ENCODE peak calls at places on chromosomes 5 and 9, in seven cellular contexts. L is H1, S is GM12878, K is SK-N-SH, P is HepG2, M is HCT116, G is K562. X is an unnamed sample.
A peak's percentile ranks its signal among the peaks of the same experiment; 100 is the strongest.

GRCh38 chr5:59328801-59329296 is 564.7 kb downstream of the PDE4D start:
- DNase-seq in P (no peak), S (no peak), L (no peak), K (no peak), M (no peak), G (no peak), X (no peak)

GRCh38 chr9:108478431-108478837 is 377.4 kb downstream of the ACTL7B start:
- DNase-seq in K (no peak), M (no peak), L (no peak), S (no peak), P (no peak), G (no peak), X (peak; percentile 29)

GRCh38 chr9:82810902-82811301 is 252.0 kb downstream of the RASEF start:
- DNase-seq in M (peak; percentile 59), K (no peak), P (no peak), S (no peak), G (no peak), L (peak; percentile 84), X (peak; percentile 86)

GRCh38 chr5:78361226-78361993 is 993 bp downstream of the SCAMP1 start:
- DNase-seq in P (peak; percentile 51), K (peak; percentile 48), L (no peak), G (peak; percentile 25), S (no peak), M (no peak), X (peak; percentile 51)

GRCh38 chr9:98161851-98162250 is 30.6 kb downstream of the CORO2A start:
- DNase-seq in M (no peak), S (no peak), L (no peak), P (no peak), G (no peak), K (no peak), X (no peak)

GRCh38 chr5:169980418-169981053 is at the start of gene INSYN2B:
- DNase-seq in P (peak; percentile 39), K (peak; percentile 63), S (no peak), M (peak; percentile 56), G (peak; percentile 65), L (peak; percentile 77), X (peak; percentile 49)

GRCh38 chr5:59746261-59746765 is 147.2 kb downstream of the PDE4D start:
- DNase-seq in L (no peak), P (no peak), S (no peak), K (no peak), G (no peak), M (no peak), X (no peak)

GRCh38 chr5:93831449-93831848 is 90.0 kb upstream of the POU5F2 start:
- DNase-seq in K (no peak), L (no peak), S (no peak), M (no peak), P (no peak), G (no peak), X (no peak)

GRCh38 chr5:17732351-17732923 is 98.2 kb downstream of the TAF11L14 start:
- DNase-seq in P (no peak), S (no peak), L (no peak), K (no peak), G (no peak), M (no peak), X (no peak)

GRCh38 chr9:136093331-136093986 is 1.6 kb downstream of the NACC2 start:
- DNase-seq in S (no peak), P (no peak), L (no peak), G (peak; percentile 67), M (no peak), K (peak; percentile 69), X (no peak)

GRCh38 chr9:19224563-19224962 is 5.9 kb upstream of the DENND4C start:
- DNase-seq in G (no peak), L (no peak), S (no peak), M (no peak), P (no peak), K (no peak), X (no peak)

GRCh38 chr5:55096186-55096585 is 6.3 kb upstream of the GZMA start:
- DNase-seq in K (no peak), G (no peak), M (no peak), P (no peak), S (no peak), L (no peak), X (no peak)

DNA sequence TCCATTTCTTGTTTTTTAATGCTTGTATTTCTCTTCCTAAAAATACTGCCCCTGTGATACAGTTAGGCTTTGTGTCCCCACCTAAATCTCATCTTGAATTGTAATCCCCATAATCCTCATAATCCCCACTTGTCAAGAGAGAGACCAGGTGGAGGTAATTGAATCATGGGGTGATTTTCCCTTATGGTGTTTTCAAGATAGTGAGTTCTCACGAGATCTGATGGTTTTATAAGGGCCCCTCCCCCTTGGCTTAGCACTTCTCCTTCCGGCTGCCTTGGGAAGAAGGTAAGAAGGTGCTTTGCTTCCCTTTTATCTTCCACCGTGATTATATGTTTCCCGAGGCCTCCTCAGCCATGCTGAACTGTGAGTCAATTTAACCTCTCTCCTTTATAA is 227.4 kb downstream of the MAN2A1 start:
- DNase-seq in L (no peak), M (no peak), S (no peak), P (no peak), K (no peak), G (no peak), X (no peak)
- TF ChIP-seq JUND in L (no peak), M (no peak), S (no peak), P (no peak), K (no peak), G (no peak), X (no peak)

GRCh38 chr9:71279188-71279739 is 157.8 kb upstream of the TRPM3 start:
- DNase-seq in G (no peak), S (no peak), L (no peak), K (no peak), M (no peak), P (peak; percentile 68), X (no peak)

GRCh38 chr9:71286146-71286545 is 164.7 kb upstream of the TRPM3 start:
- DNase-seq in L (no peak), M (no peak), K (no peak), P (no peak), G (no peak), S (no peak), X (no peak)

DNA sequence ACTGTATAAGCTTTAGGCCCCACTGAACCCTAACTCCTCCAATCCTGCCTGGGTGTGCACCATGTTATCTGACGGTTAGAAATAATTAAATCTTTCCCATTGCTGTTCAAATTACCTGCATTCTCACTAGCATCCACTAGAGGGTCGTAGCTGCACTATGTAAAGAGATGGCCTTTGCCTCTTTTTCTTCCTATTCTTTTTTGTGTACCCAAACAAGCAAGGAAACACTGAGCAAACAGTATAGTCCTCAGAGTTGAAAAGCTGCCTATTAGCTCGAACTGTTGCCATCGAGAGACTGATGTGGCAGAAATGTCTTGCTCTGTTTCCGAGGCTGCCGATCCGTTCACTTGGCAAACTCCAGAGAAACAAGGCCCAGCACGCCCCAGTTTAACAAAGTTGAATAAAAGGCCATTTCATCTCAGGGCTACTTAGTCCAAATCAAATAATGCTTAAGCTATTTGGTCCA is 163.8 kb upstream of the TRPM3 start:
- DNase-seq in L (no peak), G (peak; percentile 27), P (peak; percentile 62), K (peak; percentile 32), M (peak; percentile 43), S (no peak), X (no peak)
- TF ChIP-seq JUND in L (no peak), G (no peak), P (no peak), K (no peak), M (no peak), S (no peak), X (no peak)

GRCh38 chr5:126647071-126647470 is 46.3 kb downstream of the PHAX start:
- DNase-seq in L (no peak), M (no peak), S (no peak), K (no peak), P (no peak), G (no peak), X (no peak)
- TF ChIP-seq JUND in L (no peak), M (no peak), S (no peak), K (no peak), P (no peak), G (no peak), X (no peak)

GRCh38 chr9:12778389-12778788 is 3.6 kb downstream of the LURAP1L start:
- DNase-seq in S (no peak), K (no peak), M (no peak), P (no peak), G (no peak), L (no peak), X (peak; percentile 62)

GRCh38 chr9:12775373-12775962 is 648 bp downstream of the LURAP1L start:
- DNase-seq in L (no peak), K (peak; percentile 69), G (peak; percentile 3), P (no peak), M (no peak), S (no peak), X (no peak)

GRCh38 chr9:12776775-12777055 is 1.9 kb downstream of the LURAP1L start:
- DNase-seq in M (no peak), L (no peak), P (no peak), K (no peak), S (no peak), G (no peak), X (no peak)

GRCh38 chr9:12775963-12776774 is 1.3 kb downstream of the LURAP1L start:
- DNase-seq in K (peak; percentile 81), M (peak; percentile 57), P (peak; percentile 88), S (no peak), L (peak; percentile 49), G (peak; percentile 14), X (no peak)

DNA sequence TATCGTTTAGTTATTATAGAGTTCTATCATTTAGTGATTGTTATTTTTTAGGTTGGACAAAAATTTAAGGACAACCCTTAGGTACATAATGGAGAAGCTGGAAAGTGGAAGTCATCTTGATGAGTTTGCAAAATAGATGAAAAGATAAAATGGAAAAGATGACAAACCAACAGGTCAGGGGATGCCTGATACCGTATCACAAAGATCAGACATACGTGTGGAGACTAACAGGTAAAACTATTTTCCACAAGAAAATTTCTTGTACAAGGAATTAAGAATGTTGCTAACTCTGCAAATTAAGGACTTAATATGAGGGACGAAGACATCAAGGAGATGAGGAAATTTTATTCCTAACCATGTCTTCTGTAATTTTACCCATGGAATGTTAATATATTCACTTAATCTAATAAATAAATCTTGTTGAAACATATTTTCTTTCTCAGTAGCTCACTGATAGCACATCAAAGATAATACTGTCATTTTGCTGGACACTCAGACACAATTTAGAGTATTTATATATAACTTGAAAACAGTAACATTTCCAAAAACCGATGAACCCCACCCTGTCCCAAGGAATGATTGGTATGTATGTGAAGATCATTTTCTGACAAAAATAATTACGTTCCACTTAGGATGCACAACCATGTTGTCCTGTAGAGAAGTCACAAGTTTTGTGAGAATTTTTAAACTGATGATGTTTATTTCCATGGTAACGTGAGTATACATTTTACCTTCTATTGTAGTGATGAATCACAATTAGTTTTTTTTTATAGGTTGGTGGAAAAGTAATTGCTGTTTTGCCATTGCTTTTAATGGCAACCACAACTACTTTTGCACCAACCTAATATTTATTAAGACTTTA is 2.6 kb downstream of the LURAP1L start:
- DNase-seq in S (no peak), P (no peak), M (no peak), L (no peak), K (no peak), G (no peak), X (no peak)
- TF ChIP-seq JUND in S (no peak), P (no peak), M (no peak), L (no peak), K (no peak), G (no peak), X (no peak)

DNA sequence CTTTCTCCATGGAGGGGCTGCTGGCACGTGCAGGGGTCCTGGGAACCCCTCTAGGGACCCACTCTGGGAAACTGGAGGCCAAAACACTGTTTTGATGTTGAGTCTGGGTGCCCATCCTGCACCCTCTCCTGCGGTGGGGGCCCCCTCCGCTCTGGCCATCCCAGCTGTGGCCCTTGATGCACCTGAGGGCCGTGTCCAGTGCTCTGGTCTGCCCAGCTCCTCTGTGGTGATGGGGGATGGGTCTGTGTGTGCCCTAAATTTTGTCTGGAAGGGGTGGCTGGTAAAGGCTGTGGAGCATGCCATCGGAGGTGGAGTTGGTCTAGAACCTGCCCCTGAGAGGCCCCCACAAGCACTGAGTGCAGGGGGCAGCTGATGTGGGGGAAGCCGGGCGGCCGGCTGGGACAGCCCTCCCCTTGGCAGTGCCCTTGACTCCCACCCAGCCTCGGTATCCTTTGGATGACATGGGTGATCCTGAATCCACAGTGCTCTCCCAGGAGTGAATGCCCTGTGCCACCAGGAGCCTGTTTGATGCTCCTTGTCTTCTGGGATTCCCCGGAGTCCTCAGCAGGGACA is 26.3 kb downstream of the AHRR start:
- DNase-seq in M (no peak), K (no peak), S (no peak), L (no peak), P (no peak), G (no peak), X (no peak)
- TF ChIP-seq JUND in M (no peak), K (no peak), S (no peak), L (no peak), P (no peak), G (no peak), X (no peak)